ENCODE peak calls at places on chromosomes 3 and 15, in four cellular contexts. One of them, this sample, is unnamed.

GRCh38 chr3:129673012-129673411 is 66.5 kb upstream of the PLXND1 start:
- DNase-seq in H1: no peak
- DNase-seq in GM12878: no peak
- DNase-seq in HepG2: no peak
- DNase-seq in this sample: no peak

GRCh38 chr3:16668776-16669545 is 63.7 kb upstream of the DAZL start:
- DNase-seq in H1: no peak
- DNase-seq in GM12878: no peak
- DNase-seq in HepG2: no peak
- DNase-seq in this sample: peak; percentile 7

GRCh38 chr3:117118604-117119003 is 409.0 kb downstream of the TUSC7 start:
- DNase-seq in HepG2: no peak
- DNase-seq in GM12878: no peak
- DNase-seq in H1: no peak
- DNase-seq in this sample: no peak

GRCh38 chr3:124833710-124834332 is 53.3 kb downstream of the ITGB5 start:
- DNase-seq in HepG2: peak; percentile 99
- DNase-seq in GM12878: no peak
- DNase-seq in H1: no peak
- DNase-seq in this sample: no peak

GRCh38 chr3:141979050-141979671 is 102.7 kb downstream of the ATP1B3 start:
- DNase-seq in GM12878: no peak
- DNase-seq in H1: no peak
- DNase-seq in HepG2: no peak
- DNase-seq in this sample: no peak

GRCh38 chr3:184761120-184761841 is 49.4 kb upstream of the MAGEF1 start:
- DNase-seq in HepG2: no peak
- DNase-seq in GM12878: no peak
- DNase-seq in H1: no peak
- DNase-seq in this sample: no peak

GRCh38 chr3:188578579-188579363 is 424.8 kb downstream of the LPP start:
- DNase-seq in GM12878: no peak
- DNase-seq in HepG2: no peak
- DNase-seq in H1: no peak
- DNase-seq in this sample: no peak

GRCh38 chr3:151003024-151003771 is 30.7 kb upstream of the CLRN1 start:
- DNase-seq in GM12878: no peak
- DNase-seq in HepG2: peak; percentile 34
- DNase-seq in H1: no peak
- DNase-seq in this sample: no peak

GRCh38 chr3:87997298-87997697 is 61.5 kb downstream of the CGGBP1 start:
- DNase-seq in H1: no peak
- DNase-seq in GM12878: peak; percentile 26
- DNase-seq in HepG2: no peak
- DNase-seq in this sample: no peak

GRCh38 chr3:156187146-156187769 is 66.9 kb downstream of the KCNAB1 start:
- DNase-seq in GM12878: no peak
- DNase-seq in HepG2: no peak
- DNase-seq in H1: no peak
- DNase-seq in this sample: no peak

GRCh38 chr3:152309535-152310317 is 41.0 kb downstream of the MBNL1 start:
- DNase-seq in HepG2: no peak
- DNase-seq in GM12878: no peak
- DNase-seq in H1: no peak
- DNase-seq in this sample: no peak

GRCh38 chr3:66675383-66675782 is 174.6 kb upstream of the LRIG1 start:
- DNase-seq in H1: no peak
- DNase-seq in GM12878: no peak
- DNase-seq in HepG2: no peak
- DNase-seq in this sample: no peak

GRCh38 chr15:92005154-92005553 is 151.6 kb downstream of the SLCO3A1 start:
- DNase-seq in HepG2: no peak
- DNase-seq in H1: no peak
- DNase-seq in GM12878: no peak
- DNase-seq in this sample: peak; percentile 52

GRCh38 chr3:133208184-133208583 is 170.0 kb downstream of the TMEM108 start:
- DNase-seq in H1: no peak
- DNase-seq in HepG2: no peak
- DNase-seq in GM12878: no peak
- DNase-seq in this sample: no peak

GRCh38 chr3:79367803-79368202 is 400.0 kb downstream of the ROBO1 start:
- DNase-seq in H1: no peak
- DNase-seq in HepG2: no peak
- DNase-seq in GM12878: no peak
- DNase-seq in this sample: no peak

GRCh38 chr15:33200444-33200843 is 5.9 kb upstream of the FMN1 start:
- DNase-seq in HepG2: peak; percentile 65
- DNase-seq in GM12878: no peak
- DNase-seq in H1: no peak
- DNase-seq in this sample: no peak

GRCh38 chr15:84638103-84638502 is 16.0 kb downstream of the WDR73 start:
- DNase-seq in H1: no peak
- DNase-seq in HepG2: peak; percentile 58
- DNase-seq in GM12878: no peak
- DNase-seq in this sample: no peak

GRCh38 chr3:124997303-124998246 is 58.2 kb downstream of the HEG1 start:
- DNase-seq in H1: no peak
- DNase-seq in HepG2: no peak
- DNase-seq in GM12878: no peak
- DNase-seq in this sample: peak; percentile 55

GRCh38 chr3:136778865-136779264 is 26.7 kb upstream of the STAG1 start:
- DNase-seq in HepG2: no peak
- DNase-seq in H1: no peak
- DNase-seq in GM12878: no peak
- DNase-seq in this sample: no peak

GRCh38 chr3:73924063-73924462 is 299.3 kb upstream of the PDZRN3 start:
- DNase-seq in GM12878: no peak
- DNase-seq in H1: no peak
- DNase-seq in HepG2: no peak
- DNase-seq in this sample: no peak

GRCh38 chr15:76839173-76839572 is 66.0 kb downstream of the SCAPER start:
- DNase-seq in H1: no peak
- DNase-seq in HepG2: no peak
- DNase-seq in GM12878: no peak
- DNase-seq in this sample: no peak

DNA sequence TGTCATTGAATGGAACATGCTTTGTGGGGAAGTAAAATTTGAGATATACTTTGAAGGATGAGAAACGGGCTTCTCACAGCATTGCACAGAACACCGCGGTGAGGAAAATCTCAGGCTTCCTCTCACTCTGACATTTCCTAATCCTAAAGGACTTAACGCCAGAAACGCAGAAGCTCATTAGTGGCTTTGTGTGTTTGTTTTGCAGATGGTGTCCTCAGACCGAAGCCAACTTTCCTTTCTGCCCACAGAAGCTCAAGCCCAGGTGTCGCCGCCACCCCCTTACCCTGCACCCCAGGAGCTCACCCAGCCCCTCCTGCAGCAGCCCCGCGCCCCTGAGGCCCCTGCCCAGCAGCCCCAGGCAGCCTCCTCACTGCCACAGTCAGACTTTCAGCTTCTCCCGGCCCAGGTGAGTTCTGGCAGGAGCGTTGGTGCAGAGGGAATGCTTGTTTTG is 78.9 kb upstream of the BLM start:
- DNase-seq in HepG2: no peak
- DNase-seq in H1: no peak
- DNase-seq in GM12878: no peak
- DNase-seq in this sample: peak; percentile 54
- TF ChIP-seq TCF12 in HepG2: no peak
- TF ChIP-seq TCF12 in H1: no peak
- TF ChIP-seq TCF12 in GM12878: no peak
- TF ChIP-seq TCF12 in this sample: no peak

DNA sequence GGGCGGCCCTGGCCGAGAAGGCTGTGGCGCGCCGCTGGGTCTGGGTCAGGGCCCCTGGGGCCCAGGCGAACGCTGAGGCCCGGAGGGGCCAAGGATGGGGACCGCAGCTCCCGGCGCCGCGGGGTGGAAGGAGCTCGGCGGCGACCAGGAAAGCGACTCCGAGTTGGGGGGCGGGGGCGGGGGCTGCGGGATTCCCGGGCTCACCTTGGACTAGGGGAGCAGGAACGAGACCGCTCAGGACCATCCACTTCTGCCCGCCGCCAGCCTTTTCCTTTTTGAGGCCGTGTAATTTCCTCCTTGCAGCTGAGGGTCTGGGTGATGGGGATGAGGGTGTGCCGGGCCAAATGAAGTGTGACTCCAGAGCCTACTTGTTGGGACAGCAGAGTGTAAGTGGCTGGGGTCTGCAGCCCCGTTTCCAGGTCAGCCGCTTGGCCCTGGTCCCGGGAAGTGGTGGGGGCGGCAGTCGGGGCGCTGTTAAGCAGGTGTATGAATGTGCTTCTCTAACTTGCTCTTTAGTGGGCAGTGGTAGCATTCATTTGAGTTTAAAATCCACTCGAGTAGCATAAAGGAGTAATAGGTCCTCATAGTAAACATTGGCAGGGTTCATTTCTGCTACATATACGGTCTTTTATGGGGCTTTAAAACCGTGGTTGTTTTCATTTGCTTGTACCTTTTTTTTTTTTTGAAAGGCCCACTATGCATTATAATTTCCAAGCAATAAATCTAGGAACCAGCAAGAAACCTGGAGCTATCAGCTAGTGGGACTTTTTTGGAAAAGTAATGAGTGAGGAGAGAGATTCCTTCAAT is 717 bp downstream of the PXK start:
- DNase-seq in HepG2: no peak
- DNase-seq in GM12878: no peak
- DNase-seq in H1: no peak
- DNase-seq in this sample: peak; percentile 68
- TF ChIP-seq TCF12 in HepG2: no peak
- TF ChIP-seq TCF12 in GM12878: no peak
- TF ChIP-seq TCF12 in H1: no peak
- TF ChIP-seq TCF12 in this sample: no peak

DNA sequence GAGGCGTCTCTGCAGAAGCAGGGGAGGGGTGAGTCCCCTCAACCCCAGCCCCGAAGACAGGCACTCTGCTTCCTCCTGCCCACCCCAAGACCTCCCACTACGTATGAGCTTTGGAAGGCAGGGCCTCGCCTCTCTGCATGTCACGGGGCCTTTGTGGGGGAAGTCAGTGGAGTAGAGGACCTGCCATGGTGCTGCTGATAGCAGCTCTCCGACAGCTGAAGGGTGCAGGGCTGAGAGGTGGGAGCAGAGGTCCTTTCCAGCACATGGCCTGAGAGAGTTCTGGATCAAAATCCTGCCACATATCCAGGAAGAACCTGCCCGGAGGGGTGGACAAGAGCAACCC is 1.3 kb upstream of the SNX22 start:
- DNase-seq in GM12878: no peak
- DNase-seq in HepG2: no peak
- DNase-seq in H1: no peak
- DNase-seq in this sample: no peak
- TF ChIP-seq TCF12 in GM12878: no peak
- TF ChIP-seq TCF12 in HepG2: no peak
- TF ChIP-seq TCF12 in H1: no peak
- TF ChIP-seq TCF12 in this sample: no peak

GRCh38 chr3:36546196-36546595 is 165.9 kb downstream of the STAC start:
- DNase-seq in GM12878: no peak
- DNase-seq in H1: no peak
- DNase-seq in HepG2: no peak
- DNase-seq in this sample: no peak

GRCh38 chr3:36542186-36542585 is 161.9 kb downstream of the STAC start:
- DNase-seq in HepG2: no peak
- DNase-seq in GM12878: no peak
- DNase-seq in H1: no peak
- DNase-seq in this sample: no peak

GRCh38 chr3:36538405-36538804 is 158.1 kb downstream of the STAC start:
- DNase-seq in GM12878: no peak
- DNase-seq in H1: no peak
- DNase-seq in HepG2: no peak
- DNase-seq in this sample: no peak

GRCh38 chr3:36543276-36543997 is 163.1 kb downstream of the STAC start:
- DNase-seq in GM12878: no peak
- DNase-seq in H1: no peak
- DNase-seq in HepG2: no peak
- DNase-seq in this sample: no peak

DNA sequence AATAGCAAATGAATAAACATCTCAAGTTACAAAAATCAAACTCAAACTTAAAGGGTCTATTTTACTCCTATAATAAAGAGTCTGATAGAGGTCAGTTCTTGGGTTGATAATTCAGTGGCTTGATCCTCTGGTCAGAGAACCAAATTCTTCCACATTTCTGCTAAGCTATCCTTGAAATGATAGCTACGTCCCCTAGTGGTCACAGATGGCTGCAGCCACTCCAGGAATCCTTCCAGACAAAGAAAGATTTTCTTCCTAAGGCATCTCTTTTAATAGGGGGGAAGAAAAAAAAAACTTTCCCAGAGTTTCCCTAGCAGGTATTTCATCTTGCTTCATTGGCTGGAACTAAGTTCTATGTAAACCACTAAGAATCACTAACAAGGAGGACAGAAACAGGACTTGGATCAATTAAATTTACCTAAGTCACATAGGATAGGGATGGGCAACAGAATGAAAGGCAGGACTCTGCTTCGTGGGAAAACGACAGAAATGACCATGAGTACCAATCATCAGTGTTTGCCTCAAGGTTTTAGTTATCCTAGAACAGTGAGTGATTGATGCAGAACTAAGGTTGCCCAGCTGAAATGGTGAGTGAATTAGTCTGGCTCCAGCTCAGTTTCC is 160.7 kb downstream of the STAC start:
- DNase-seq in HepG2: peak; percentile 4
- DNase-seq in GM12878: no peak
- DNase-seq in H1: no peak
- DNase-seq in this sample: no peak
- TF ChIP-seq TCF12 in HepG2: no peak
- TF ChIP-seq TCF12 in GM12878: no peak
- TF ChIP-seq TCF12 in H1: no peak
- TF ChIP-seq TCF12 in this sample: no peak

DNA sequence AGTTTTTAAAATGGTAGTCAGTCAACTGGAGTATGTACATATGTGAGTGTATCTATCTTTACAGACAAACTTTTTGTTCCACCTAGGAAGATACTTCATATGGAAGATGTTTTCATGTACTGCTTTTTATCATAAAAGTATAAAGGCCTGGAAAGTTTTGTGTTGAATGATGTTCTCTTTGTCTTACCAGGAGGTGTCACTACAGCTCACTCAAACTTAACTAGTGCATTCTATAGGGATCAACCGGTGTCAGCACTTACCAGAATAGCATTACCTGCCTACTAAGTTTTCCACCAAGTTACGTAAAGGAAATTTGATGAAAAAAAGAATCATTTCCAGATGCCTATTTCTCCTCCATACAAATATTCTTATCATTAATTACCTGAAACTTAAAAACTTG is 522.6 kb upstream of the SEMA6D start:
- DNase-seq in HepG2: peak; percentile 5
- DNase-seq in H1: no peak
- DNase-seq in GM12878: no peak
- DNase-seq in this sample: peak; percentile 20
- TF ChIP-seq TCF12 in HepG2: no peak
- TF ChIP-seq TCF12 in H1: no peak
- TF ChIP-seq TCF12 in GM12878: no peak
- TF ChIP-seq TCF12 in this sample: no peak